ENCODE peak calls at places on chromosomes 16 and 17, in five cellular contexts. K is neural progenitor cell, U is thoracic aorta, C is tibial artery, F is Caco-2. H is an unnamed sample. For H3K4me1, the result is how much of the 10 kb centered on the place peaks cover.

GRCh38 chr17:58756246-58757161 is 850 bp downstream of the PPM1E start:
- DNase-seq in U (no peak), K (peak), C (no peak), F (no peak), H (no peak)

GRCh38 chr17:69447726-69448125 is 33.2 kb downstream of the MAP2K6 start:
- DNase-seq in U (no peak), C (no peak), K (no peak), F (no peak), H (no peak)

GRCh38 chr17:82225368-82226029 is 3.3 kb upstream of the SLC16A3 start:
- DNase-seq in U (no peak), C (no peak), K (peak), F (no peak), H (no peak)

GRCh38 chr17:17722081-17722905 is 41.0 kb downstream of the RAI1 start:
- DNase-seq in K (peak), C (no peak), F (no peak), U (no peak), H (no peak)

GRCh38 chr16:21263640-21264211 is 14.4 kb downstream of the CRYM start:
- DNase-seq in F (peak), C (no peak), K (peak), U (no peak), H (no peak)

GRCh38 chr17:37218849-37219248 is 156.9 kb upstream of the C17orf78 start:
- DNase-seq in C (no peak), F (no peak), U (no peak), K (no peak), H (no peak)

GRCh38 chr16:24539850-24540484 is 601 bp downstream of the RBBP6 start:
- DNase-seq in U (no peak), C (peak), F (no peak), K (peak), H (peak)

GRCh38 chr16:48113471-48113870 is 42.3 kb downstream of the ABCC12 start:
- DNase-seq in F (peak), K (peak), C (no peak), U (no peak), H (no peak)

GRCh38 chr16:73020409-73020884 is 27.5 kb downstream of the ZFHX3 start:
- DNase-seq in C (peak), U (peak), K (no peak), F (no peak), H (peak)

GRCh38 chr16:143456-143855 is 5.0 kb upstream of the NPRL3 start:
- DNase-seq in U (no peak), F (no peak), C (no peak), K (no peak), H (no peak)

GRCh38 chr16:1330260-1330914 is 3.1 kb upstream of the BAIAP3 start:
- DNase-seq in U (no peak), C (no peak), K (no peak), F (no peak), H (no peak)

GRCh38 chr17:64177346-64178010 is 47.5 kb upstream of the ERN1 start:
- DNase-seq in F (no peak), C (no peak), U (no peak), K (no peak), H (no peak)

GRCh38 chr16:29925805-29926674 is at the start of gene KCTD13:
- DNase-seq in F (peak), C (peak), K (peak), U (peak), H (peak)

GRCh38 chr17:57284984-57285646 is 28.8 kb downstream of the MSI2 start:
- DNase-seq in K (peak), U (no peak), C (no peak), F (no peak), H (no peak)

GRCh38 chr17:64188088-64188487 is 58.1 kb upstream of the ERN1 start:
- DNase-seq in U (no peak), K (no peak), C (no peak), F (no peak), H (no peak)

GRCh38 chr16:87499189-87499486 is 6.3 kb upstream of the ZCCHC14 start:
- DNase-seq in C (no peak), F (no peak), U (no peak), K (no peak), H (no peak)

GRCh38 chr17:58341861-58342475 is 10.0 kb downstream of the SUPT4H1 start:
- DNase-seq in C (no peak), K (no peak), U (no peak), F (no peak), H (no peak)

GRCh38 chr16:84819644-84820304 is at the start of gene CRISPLD2:
- DNase-seq in U (peak), C (peak), K (peak), F (peak), H (peak)

GRCh38 chr16:58045096-58045495 is 19.5 kb downstream of the MMP15 start:
- DNase-seq in C (no peak), U (no peak), F (no peak), K (no peak), H (no peak)

GRCh38 chr16:17320009-17320408 is 150.8 kb downstream of the XYLT1 start:
- DNase-seq in U (no peak), F (no peak), C (no peak), K (no peak), H (no peak)

GRCh38 chr17:42548070-42548837 is 4.5 kb upstream of the HSD17B1 start:
- DNase-seq in F (no peak), C (no peak), U (no peak), K (peak), H (peak)
- TF ChIP-seq CTCF in F (no peak), C (no peak), U (no peak), K (peak), H (peak)

GRCh38 chr16:67154578-67155304 is 3.9 kb upstream of the B3GNT9 start:
- DNase-seq in K (peak), U (no peak), C (no peak), F (no peak), H (no peak)
- H3K4me1 ChIP-seq in K (under half), U (under half), C (under half), F (under half), H (under half)

GRCh38 chr17:27209316-27209715 is 84.6 kb upstream of the WSB1 start:
- DNase-seq in K (no peak), F (no peak), U (no peak), C (no peak), H (no peak)

GRCh38 chr17:27207073-27207511 is 86.8 kb upstream of the WSB1 start:
- DNase-seq in U (no peak), C (no peak), K (no peak), F (no peak), H (no peak)

GRCh38 chr17:27203241-27203640 is 90.7 kb upstream of the WSB1 start:
- DNase-seq in U (no peak), C (no peak), K (no peak), F (no peak), H (no peak)

GRCh38 chr17:27200476-27200875 is 93.4 kb upstream of the WSB1 start:
- DNase-seq in C (no peak), F (no peak), K (no peak), U (no peak), H (no peak)

GRCh38 chr17:27206447-27206846 is 87.5 kb upstream of the WSB1 start:
- DNase-seq in U (no peak), C (no peak), K (no peak), F (peak), H (no peak)
- TF ChIP-seq CTCF in U (no peak), C (no peak), K (no peak), F (peak), H (no peak)

GRCh38 chr17:38752119-38752929 is at the start of gene PSMB3:
- DNase-seq in F (peak), K (peak), C (peak), U (peak), H (peak)
- H3K4me1 ChIP-seq in F (under half), K (under half), C (under half), U (under half), H (half or more)

GRCh38 chr17:55772086-55772485 is 21.2 kb downstream of the PCTP start:
- DNase-seq in K (no peak), C (no peak), F (no peak), U (no peak), H (no peak)
- TF ChIP-seq CTCF in K (peak), C (no peak), F (no peak), U (no peak), H (no peak)

GRCh38 chr17:77148959-77149510 is 8.3 kb downstream of the SEC14L1 start:
- DNase-seq in K (no peak), U (no peak), C (no peak), F (no peak), H (no peak)
- H3K4me1 ChIP-seq in K (under half), U (under half), C (under half), F (under half), H (half or more)

DNA sequence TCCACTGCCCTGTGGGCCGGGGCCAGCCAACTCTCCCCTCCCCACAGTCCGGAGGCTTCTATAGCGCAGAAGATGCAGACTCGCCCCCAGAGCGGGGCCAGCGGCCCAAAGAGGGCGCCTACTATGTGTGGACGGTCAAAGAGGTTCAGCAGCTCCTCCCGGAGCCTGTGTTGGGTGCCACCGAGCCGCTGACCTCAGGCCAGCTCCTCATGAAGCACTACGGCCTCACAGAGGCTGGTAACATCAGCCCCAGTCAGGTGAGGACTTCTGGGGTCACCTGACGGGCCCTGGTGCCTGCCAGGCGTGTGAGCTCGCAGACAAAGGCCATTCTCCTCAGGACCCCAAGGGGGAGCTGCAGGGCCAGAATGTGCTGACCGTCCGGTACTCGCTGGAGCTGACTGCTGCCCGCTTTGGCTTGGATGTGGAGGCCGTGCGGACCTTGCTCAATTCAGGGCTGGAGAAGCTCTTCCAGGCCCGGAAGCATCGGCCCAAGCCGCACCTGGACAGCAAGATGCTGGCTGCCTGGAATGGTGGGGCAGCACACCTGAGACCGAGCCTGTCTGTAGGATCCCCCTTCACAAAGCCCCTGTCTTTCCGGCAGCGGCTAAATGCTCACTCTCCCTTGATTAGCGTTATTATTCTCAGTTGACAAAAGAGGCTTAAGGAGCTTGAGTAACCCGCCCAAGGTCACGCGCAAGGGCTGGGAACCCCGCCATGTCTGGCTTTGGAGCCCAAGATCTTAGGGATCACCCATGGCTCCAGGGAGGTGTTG is 3.9 kb downstream of the SPATA20 start:
- DNase-seq in K (peak), F (peak), C (peak), U (peak), H (peak)
- TF ChIP-seq CTCF in K (peak), F (peak), C (peak), U (peak), H (peak)

H was measured in body of pancreas.